ENCODE peak calls at places on chromosome 3, in four cellular contexts. T, Y, H and P are unnamed samples.

GRCh38 chr3:170322501-170323328 is 34.8 kb upstream of the SKIL start:
- DNase-seq in T (no peak), Y (no peak), H (no peak), P (no peak)

GRCh38 chr3:84974347-84974746 is 15.6 kb downstream of the CADM2 start:
- DNase-seq in H (no peak), T (no peak), Y (no peak), P (no peak)

GRCh38 chr3:143786229-143787199 is 61.8 kb downstream of the SLC9A9 start:
- DNase-seq in T (peak; percentile 63), H (no peak), Y (peak; percentile 32), P (no peak)

GRCh38 chr3:184734903-184735630 is 23.2 kb upstream of the MAGEF1 start:
- DNase-seq in T (no peak), H (no peak), Y (no peak), P (no peak)

GRCh38 chr3:182117583-182117982 is 405.9 kb downstream of the SOX2 start:
- DNase-seq in Y (no peak), T (no peak), H (no peak), P (no peak)

GRCh38 chr3:126021224-126021623 is 52.2 kb downstream of the ROPN1B start:
- DNase-seq in Y (no peak), T (no peak), H (no peak), P (no peak)

GRCh38 chr3:124520970-124521369 is 209.3 kb upstream of the UMPS start:
- DNase-seq in H (no peak), Y (no peak), T (no peak), P (no peak)

GRCh38 chr3:127770671-127771370 is 51.5 kb downstream of the MGLL start:
- DNase-seq in T (peak; percentile 88), H (no peak), Y (no peak), P (no peak)

GRCh38 chr3:52231502-52232278 is 6.2 kb upstream of the TLR9 start:
- DNase-seq in Y (peak; percentile 84), H (peak; percentile 64), T (peak; percentile 72), P (peak; percentile 84)

GRCh38 chr3:188067932-188068331 is 86.0 kb upstream of the LPP start:
- DNase-seq in H (no peak), Y (no peak), T (no peak), P (no peak)

GRCh38 chr3:30696403-30696819 is 90.0 kb downstream of the TGFBR2 start:
- DNase-seq in Y (no peak), T (no peak), H (no peak), P (no peak)

GRCh38 chr3:140207541-140207940 is 272.6 kb downstream of the CLSTN2 start:
- DNase-seq in H (no peak), T (no peak), Y (no peak), P (no peak)

GRCh38 chr3:54443572-54444161 is 321.3 kb downstream of the CACNA2D3 start:
- DNase-seq in H (no peak), Y (no peak), T (no peak), P (no peak)

GRCh38 chr3:183518446-183519185 is 36.9 kb downstream of the KLHL6 start:
- DNase-seq in H (no peak), T (peak; percentile 50), Y (no peak), P (no peak)

DNA sequence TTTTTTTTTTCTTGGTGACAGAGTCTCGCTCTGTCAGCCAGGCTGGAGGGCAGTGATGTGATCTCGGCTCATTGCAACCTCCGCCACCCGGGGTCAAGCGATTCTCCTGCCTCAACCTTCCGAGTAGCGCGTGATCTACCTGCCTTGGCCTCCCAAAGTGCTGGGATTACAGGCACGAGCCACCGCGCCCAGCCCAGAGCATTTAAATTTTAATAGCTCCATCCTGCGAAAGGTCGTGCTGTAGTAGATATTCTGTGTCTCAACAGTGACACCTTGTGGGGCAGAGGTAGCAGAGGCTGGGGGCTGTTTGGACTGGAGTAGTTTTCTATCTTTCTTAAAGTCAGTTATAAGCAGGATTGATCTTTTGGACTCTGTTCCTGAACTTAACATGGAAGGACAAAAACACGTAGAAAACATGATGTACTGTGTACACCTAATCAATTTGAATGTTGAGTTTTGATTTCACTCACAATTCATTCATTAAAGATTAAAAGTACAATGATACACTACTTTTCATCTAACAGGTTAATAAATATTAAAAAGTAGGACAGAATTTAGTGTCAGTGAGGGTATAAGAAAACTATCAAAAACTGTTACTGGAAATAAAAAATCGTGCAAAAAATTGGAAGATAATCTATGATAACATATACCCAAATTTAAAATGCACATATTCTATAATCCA is 11.0 kb upstream of the PDCD6IP start:
- DNase-seq in Y (peak; percentile 55), T (peak; percentile 80), H (peak; percentile 26), P (peak; percentile 62)
- TF ChIP-seq CTCF in Y (peak; percentile 75), T (peak; percentile 79), H (peak; percentile 87), P (peak; percentile 71)

GRCh38 chr3:71010731-71011455 is 572.6 kb downstream of the FOXP1 start:
- DNase-seq in Y (peak; percentile 32), T (no peak), H (no peak), P (peak; percentile 53)
- TF ChIP-seq CTCF in Y (no peak), T (no peak), H (no peak), P (no peak)

DNA sequence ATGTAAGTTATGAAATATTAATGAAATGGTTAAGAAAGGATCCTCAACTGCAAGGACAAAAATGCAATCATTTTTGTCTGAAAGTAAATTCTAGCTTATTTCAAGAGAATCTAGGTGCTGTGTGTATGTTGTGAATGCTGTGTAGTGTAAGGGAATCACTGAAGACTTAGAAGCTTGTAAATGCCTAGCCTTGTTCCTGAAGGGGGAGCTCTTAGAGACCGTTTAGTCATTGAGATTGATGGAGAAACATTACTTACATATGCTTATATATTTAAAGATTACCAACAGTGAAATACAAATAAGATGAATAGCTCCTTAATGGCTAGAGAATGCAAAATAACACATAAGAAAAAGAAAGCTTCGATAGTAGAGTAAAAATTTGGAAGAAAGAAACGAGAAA is 67.9 kb downstream of the CNTN4 start:
- DNase-seq in Y (no peak), T (peak; percentile 15), H (no peak), P (no peak)
- TF ChIP-seq CTCF in Y (no peak), T (peak; percentile 26), H (peak; percentile 45), P (no peak)

GRCh38 chr3:34872406-34872805 is 766.9 kb upstream of the ARPP21 start:
- DNase-seq in Y (no peak), H (no peak), T (no peak), P (no peak)

GRCh38 chr3:34868935-34869334 is 770.4 kb upstream of the ARPP21 start:
- DNase-seq in Y (no peak), H (no peak), T (no peak), P (no peak)

GRCh38 chr3:34865350-34865749 is 774.0 kb upstream of the ARPP21 start:
- DNase-seq in Y (no peak), H (no peak), T (no peak), P (no peak)

GRCh38 chr3:34864011-34864410 is 775.3 kb upstream of the ARPP21 start:
- DNase-seq in T (no peak), H (no peak), Y (no peak), P (no peak)

DNA sequence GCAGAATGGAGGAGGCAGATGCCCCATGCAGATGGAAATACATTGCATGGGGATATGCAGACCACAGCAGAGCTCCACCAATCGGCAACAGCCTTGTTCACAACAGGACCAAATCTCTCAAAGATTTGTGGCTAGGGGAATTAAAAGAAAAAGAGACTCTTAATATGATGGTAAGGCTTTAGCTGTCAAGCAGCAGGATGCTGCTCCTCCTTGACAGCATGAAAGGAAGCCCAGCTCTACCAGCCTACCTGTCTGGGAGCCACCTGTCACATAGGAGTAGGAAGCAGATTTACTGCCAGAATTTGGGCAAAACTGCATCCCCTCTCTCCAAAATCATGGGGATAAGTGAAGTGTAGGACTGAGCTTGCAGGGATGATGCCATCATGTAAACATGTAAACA is 769.6 kb upstream of the ARPP21 start:
- DNase-seq in T (no peak), H (no peak), Y (no peak), P (no peak)
- TF ChIP-seq CTCF in T (no peak), H (no peak), Y (no peak), P (no peak)

GRCh38 chr3:194407423-194407822 is 8.4 kb upstream of the GP5 start:
- DNase-seq in T (no peak), Y (no peak), H (no peak), P (no peak)
- TF ChIP-seq CTCF in T (no peak), Y (no peak), H (no peak), P (no peak)

DNA sequence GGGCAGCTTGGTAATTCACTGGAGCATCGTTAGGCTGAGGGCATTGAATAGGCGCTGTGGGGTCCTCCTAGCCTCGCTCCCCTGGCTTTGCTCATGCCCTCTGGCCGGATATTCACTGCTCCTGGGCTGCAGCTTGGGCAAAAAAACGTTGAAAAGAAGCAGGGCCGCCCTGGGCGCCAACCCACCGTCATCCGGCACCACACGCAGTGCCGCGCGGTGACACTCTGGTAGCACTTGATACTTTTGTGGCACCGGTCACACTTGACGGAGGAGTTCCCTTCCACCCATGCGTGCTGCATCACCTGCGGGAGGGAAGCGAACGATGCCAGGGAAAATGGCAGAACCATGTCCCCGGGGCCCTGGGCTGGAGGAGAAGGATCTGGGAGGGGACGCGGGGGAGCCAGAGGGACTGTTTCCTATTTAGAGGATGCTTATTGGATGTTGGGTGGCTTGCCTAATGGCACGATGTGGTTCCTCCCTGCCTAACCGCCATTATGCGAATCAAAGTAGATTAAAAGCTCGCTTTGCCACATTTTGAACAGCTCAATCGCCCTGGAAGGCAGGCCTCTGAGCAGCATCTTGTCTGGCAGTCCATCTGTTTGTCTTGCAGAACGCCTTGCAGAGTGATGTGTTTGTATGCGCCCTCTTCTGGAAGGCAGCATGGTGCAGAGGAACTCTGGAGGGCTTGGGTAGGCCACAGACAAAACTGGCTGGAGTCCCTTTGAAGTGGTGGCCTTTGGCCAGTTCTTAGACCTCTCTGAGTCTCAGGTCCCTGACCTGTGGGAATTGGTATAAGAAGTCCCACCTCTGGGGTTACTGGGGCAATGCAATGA is 93.2 kb downstream of the DGKG start:
- DNase-seq in Y (no peak), H (no peak), T (peak; percentile 31), P (no peak)
- TF ChIP-seq CTCF in Y (no peak), H (peak; percentile 45), T (peak; percentile 25), P (peak; percentile 8)

GRCh38 chr3:142497729-142498128 is 49.9 kb upstream of the XRN1 start:
- DNase-seq in H (no peak), Y (no peak), T (no peak), P (no peak)
- TF ChIP-seq CTCF in H (no peak), Y (no peak), T (no peak), P (no peak)

GRCh38 chr3:160403796-160404510 is 4.5 kb downstream of the SMC4 start:
- DNase-seq in H (no peak), Y (no peak), T (no peak), P (no peak)
- TF ChIP-seq CTCF in H (no peak), Y (no peak), T (no peak), P (no peak)

GRCh38 chr3:27532426-27532825 is 48.2 kb upstream of the SLC4A7 start:
- DNase-seq in Y (no peak), T (no peak), H (no peak), P (no peak)

GRCh38 chr3:27535809-27536392 is 51.7 kb upstream of the SLC4A7 start:
- DNase-seq in Y (no peak), H (no peak), T (no peak), P (no peak)

GRCh38 chr3:27536451-27536850 is 52.3 kb upstream of the SLC4A7 start:
- DNase-seq in H (no peak), T (no peak), Y (no peak), P (no peak)

GRCh38 chr3:27532931-27533607 is 48.9 kb upstream of the SLC4A7 start:
- DNase-seq in Y (no peak), T (peak; percentile 6), H (no peak), P (no peak)

GRCh38 chr3:27533718-27534578 is 49.8 kb upstream of the SLC4A7 start:
- DNase-seq in H (no peak), T (peak; percentile 44), Y (peak; percentile 38), P (peak; percentile 28)
- TF ChIP-seq CTCF in H (peak; percentile 10), T (no peak), Y (no peak), P (no peak)